ENCODE peak calls at places on chromosomes 2 and 18, in four cellular contexts. N, C, L and G are unnamed samples.

GRCh38 chr18:75074196-75075015 is 134.5 kb downstream of the PTGR3 start:
- DNase-seq in C (no peak), N (no peak), L (no peak), G (no peak)

GRCh38 chr2:6452702-6453481 is 412.8 kb downstream of the CMPK2 start:
- DNase-seq in N (no peak), C (peak; percentile 2), L (no peak), G (no peak)

GRCh38 chr2:58875462-58875861 is 634.3 kb upstream of the FANCL start:
- DNase-seq in L (no peak), N (no peak), C (no peak), G (no peak)

GRCh38 chr18:67608171-67608570 is 91.7 kb upstream of the DSEL start:
- DNase-seq in L (no peak), N (no peak), C (no peak), G (no peak)

GRCh38 chr18:57660961-57661360 is 39.3 kb upstream of the NARS1 start:
- DNase-seq in C (peak; percentile 86), L (no peak), N (peak; percentile 29), G (no peak)

GRCh38 chr2:80490964-80491363 is 186.4 kb upstream of the LRRTM1 start:
- DNase-seq in N (no peak), L (no peak), C (no peak), G (no peak)

GRCh38 chr18:14941256-14941655 is 193.3 kb downstream of the ANKRD30B start:
- DNase-seq in C (no peak), N (no peak), L (no peak), G (no peak)

GRCh38 chr2:64263315-64263714 is 119.1 kb upstream of the PELI1 start:
- DNase-seq in N (no peak), C (peak; percentile 82), L (no peak), G (no peak)

GRCh38 chr2:138455691-138456090 is 45.9 kb upstream of the SPOPL start:
- DNase-seq in C (no peak), L (no peak), N (no peak), G (no peak)

GRCh38 chr2:112614201-112614840 is 29.9 kb downstream of the CHCHD5 start:
- DNase-seq in N (no peak), C (no peak), L (no peak), G (no peak)

GRCh38 chr2:237791977-237792727 is 6.4 kb upstream of the RBM44 start:
- DNase-seq in L (no peak), C (no peak), N (no peak), G (no peak)

GRCh38 chr2:219289537-219290361 is 10.6 kb downstream of the DNAJB2 start:
- DNase-seq in L (no peak), C (peak; percentile 72), N (peak; percentile 96), G (peak; percentile 52)

GRCh38 chr2:221364672-221365071 is 207.4 kb downstream of the EPHA4 start:
- DNase-seq in N (no peak), L (no peak), C (no peak), G (no peak)

GRCh38 chr2:169827272-169828140 is at the start of gene UBR3:
- DNase-seq in L (peak; percentile 95), C (peak; percentile 87), N (peak; percentile 95), G (peak; percentile 74)
- TF ChIP-seq CTCF in L (no peak), C (peak; percentile 1), N (peak; percentile 7), G (no peak)

DNA sequence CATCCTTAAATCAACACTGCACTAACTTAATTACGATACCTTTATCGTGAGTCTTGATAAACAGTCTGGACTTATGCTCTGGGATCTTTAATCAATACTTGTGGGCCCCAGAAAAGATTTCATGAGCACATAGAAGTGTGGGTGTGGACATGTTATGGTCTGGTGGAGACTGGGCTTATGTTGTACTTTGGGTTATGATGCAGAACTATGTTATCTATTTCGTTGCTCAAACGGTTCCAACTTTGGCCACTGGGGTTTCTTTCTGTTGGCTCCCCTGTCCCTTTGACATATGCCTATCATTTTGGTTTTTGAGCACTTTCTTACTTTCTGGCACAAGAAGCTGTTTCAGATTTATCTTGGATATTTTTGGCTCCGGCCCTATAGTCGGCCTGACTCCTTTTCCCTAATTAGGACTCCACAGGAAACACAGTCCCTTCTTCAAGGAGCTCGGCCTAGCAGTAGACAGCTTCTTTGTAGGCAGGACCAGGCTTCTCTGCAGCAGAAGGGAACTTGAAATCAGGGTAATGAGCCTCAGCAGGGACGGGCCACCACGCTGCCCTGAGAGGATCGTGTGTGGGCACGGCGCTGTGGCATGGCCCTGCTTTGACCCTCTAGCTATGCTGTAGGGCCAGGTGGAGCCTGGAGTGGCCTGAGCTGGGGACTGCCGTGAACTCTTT is 54.6 kb upstream of the TXNDC2 start:
- DNase-seq in N (no peak), C (no peak), L (no peak), G (no peak)
- TF ChIP-seq CTCF in N (no peak), C (peak; percentile 38), L (peak; percentile 42), G (no peak)

GRCh38 chr18:10537765-10538164 is 11.9 kb downstream of the NAPG start:
- DNase-seq in C (no peak), L (no peak), N (no peak), G (no peak)
- TF ChIP-seq CTCF in C (no peak), L (no peak), N (no peak), G (no peak)

GRCh38 chr2:28381225-28382180 is 11.2 kb upstream of the FOSL2 start:
- DNase-seq in C (no peak), N (no peak), L (no peak), G (no peak)
- TF ChIP-seq CTCF in C (no peak), N (no peak), L (no peak), G (no peak)

GRCh38 chr18:13464432-13465125 is 246.0 kb downstream of the LDLRAD4 start:
- DNase-seq in N (no peak), C (no peak), L (no peak), G (no peak)
- TF ChIP-seq CTCF in N (no peak), C (no peak), L (no peak), G (no peak)

GRCh38 chr2:12605936-12606335 is 110.8 kb upstream of the TRIB2 start:
- DNase-seq in C (peak; percentile 5), N (no peak), L (no peak), G (no peak)

GRCh38 chr2:12605366-12605765 is 111.4 kb upstream of the TRIB2 start:
- DNase-seq in N (no peak), L (no peak), C (no peak), G (no peak)

GRCh38 chr2:12607971-12608370 is 108.8 kb upstream of the TRIB2 start:
- DNase-seq in C (peak; percentile 24), N (no peak), L (no peak), G (no peak)

GRCh38 chr2:12604248-12604801 is 112.4 kb upstream of the TRIB2 start:
- DNase-seq in N (no peak), L (no peak), C (no peak), G (no peak)

DNA sequence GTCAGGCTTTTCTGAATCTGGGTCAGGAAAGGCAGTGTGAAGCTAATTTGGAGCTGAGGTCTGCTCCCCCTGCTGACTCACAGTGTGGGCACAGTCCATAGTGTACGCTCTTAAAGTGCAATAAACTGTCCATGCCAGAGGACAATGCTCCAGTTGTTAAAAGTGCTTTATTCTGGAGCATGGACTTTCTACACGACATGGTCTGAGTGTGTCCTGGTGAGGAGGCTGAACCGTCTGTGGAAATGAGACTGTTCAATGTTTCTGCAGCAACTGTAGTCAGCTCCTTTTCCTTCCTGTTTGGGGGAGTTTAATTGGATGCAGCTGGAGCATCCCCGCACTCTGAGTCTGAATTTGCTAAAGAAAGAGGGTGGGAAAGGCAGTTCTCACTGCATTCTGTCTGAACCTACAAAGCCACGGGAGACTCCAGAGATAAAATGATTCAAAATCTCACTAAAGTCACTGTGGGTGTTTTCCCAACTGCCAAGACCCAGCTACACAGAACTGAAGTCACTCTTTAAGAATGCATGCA is 110.2 kb upstream of the TRIB2 start:
- DNase-seq in N (no peak), C (peak; percentile 74), L (peak; percentile 27), G (no peak)
- TF ChIP-seq CTCF in N (no peak), C (peak; percentile 48), L (peak; percentile 34), G (no peak)

GRCh38 chr18:55743701-55744100 is 155.7 kb upstream of the TCF4 start:
- DNase-seq in C (no peak), N (no peak), L (no peak), G (no peak)
- TF ChIP-seq CTCF in C (no peak), N (no peak), L (no peak), G (no peak)

DNA sequence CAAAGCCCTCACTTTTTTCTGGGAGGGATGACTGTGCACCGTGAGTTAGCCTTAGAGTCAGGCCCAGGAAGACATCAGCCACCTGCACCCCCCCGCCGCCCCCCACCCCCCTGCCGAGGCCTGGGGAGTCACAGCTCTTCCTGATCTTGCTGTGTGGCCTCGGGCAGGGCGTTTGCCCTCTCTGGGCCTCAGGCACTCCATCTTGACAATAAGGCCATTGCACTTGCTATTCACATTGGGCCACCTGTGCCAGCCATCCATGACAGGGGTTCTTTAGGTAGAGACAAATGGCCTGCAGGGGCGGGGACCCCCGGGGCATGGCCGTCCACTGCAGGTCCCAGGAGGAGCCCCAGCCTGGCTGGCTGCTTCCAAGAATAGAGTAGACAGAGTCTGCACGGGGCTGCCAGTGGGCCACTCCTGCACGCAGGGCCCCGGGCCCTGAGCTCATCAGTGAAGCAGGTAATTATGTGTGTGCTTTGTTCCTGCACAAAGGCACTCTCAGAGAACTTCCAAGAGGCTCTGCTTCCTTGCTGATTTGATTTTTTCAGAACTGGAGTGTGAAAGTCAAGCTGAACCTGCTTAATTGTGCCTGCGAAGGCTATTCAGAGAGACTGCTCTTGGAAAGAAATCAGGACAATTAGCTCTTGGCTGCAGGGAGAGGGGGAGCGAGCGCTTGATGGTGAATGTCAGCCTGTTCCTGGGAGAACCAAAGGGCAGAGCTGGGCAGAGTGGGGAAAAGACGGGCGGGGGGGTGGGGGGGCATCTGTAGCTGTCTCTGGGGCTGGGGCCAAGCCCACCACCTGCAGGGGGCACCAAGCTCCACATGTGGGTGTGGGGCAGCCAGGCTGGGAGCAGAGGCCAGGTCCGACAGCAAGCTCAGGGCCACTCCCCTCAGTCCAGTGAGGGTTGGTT is 40.3 kb downstream of the RRM2 start:
- DNase-seq in L (no peak), C (no peak), N (no peak), G (no peak)
- TF ChIP-seq CTCF in L (peak; percentile 5), C (peak; percentile 34), N (no peak), G (no peak)